ENCODE peak calls at places on chromosomes 2 and 18, in seven cellular contexts. One of them, this sample, is unnamed.
A peak's percentile ranks its signal among the peaks of the same experiment; 100 is the strongest.

GRCh38 chr18:57353940-57354461 is 1.6 kb downstream of the ST8SIA3 start:
- DNase-seq in stimulated activated CD4-positive, alpha-beta T cell treated with anti-CD3 and anti-CD28 coated beads, Interleukin-12 subunit alpha, Interleukin-12 subunit beta, amount 100 ng/mL, for 4 hours: no peak
- DNase-seq in uterus: no peak
- DNase-seq in IMR-90: peak; percentile 17
- DNase-seq in activated CD8-positive, alpha-beta T cell treated with anti-CD3 and anti-CD28 coated beads, Interleukin-2, amount 10 ng/mL, durations not matched to agents 7 days and 5 days: peak; percentile 36
- DNase-seq in hippocampal formation: no peak
- DNase-seq in NCI-H1092 treated with DMSO at 0.1 percent for 48 hours: peak; percentile 92
- DNase-seq in this sample: no peak

GRCh38 chr2:134301099-134301970 is 47.5 kb downstream of the MGAT5 start:
- DNase-seq in stimulated activated CD4-positive, alpha-beta T cell treated with anti-CD3 and anti-CD28 coated beads, Interleukin-12 subunit alpha, Interleukin-12 subunit beta, amount 100 ng/mL, for 4 hours: no peak
- DNase-seq in uterus: no peak
- DNase-seq in IMR-90: peak; percentile 70
- DNase-seq in activated CD8-positive, alpha-beta T cell treated with anti-CD3 and anti-CD28 coated beads, Interleukin-2, amount 10 ng/mL, durations not matched to agents 7 days and 5 days: no peak
- DNase-seq in hippocampal formation: no peak
- DNase-seq in NCI-H1092 treated with DMSO at 0.1 percent for 48 hours: peak; percentile 57
- DNase-seq in this sample: no peak

GRCh38 chr2:180124273-180124881 is 117.3 kb upstream of the CWC22 start:
- DNase-seq in stimulated activated CD4-positive, alpha-beta T cell treated with anti-CD3 and anti-CD28 coated beads, Interleukin-12 subunit alpha, Interleukin-12 subunit beta, amount 100 ng/mL, for 4 hours: no peak
- DNase-seq in uterus: no peak
- DNase-seq in IMR-90: peak; percentile 67
- DNase-seq in activated CD8-positive, alpha-beta T cell treated with anti-CD3 and anti-CD28 coated beads, Interleukin-2, amount 10 ng/mL, durations not matched to agents 7 days and 5 days: no peak
- DNase-seq in hippocampal formation: peak; percentile 62
- DNase-seq in NCI-H1092 treated with DMSO at 0.1 percent for 48 hours: peak; percentile 45
- DNase-seq in this sample: peak; percentile 37

GRCh38 chr2:101307503-101307902 is 998 bp downstream of the RNF149 start:
- DNase-seq in stimulated activated CD4-positive, alpha-beta T cell treated with anti-CD3 and anti-CD28 coated beads, Interleukin-12 subunit alpha, Interleukin-12 subunit beta, amount 100 ng/mL, for 4 hours: no peak
- DNase-seq in uterus: no peak
- DNase-seq in IMR-90: no peak
- DNase-seq in activated CD8-positive, alpha-beta T cell treated with anti-CD3 and anti-CD28 coated beads, Interleukin-2, amount 10 ng/mL, durations not matched to agents 7 days and 5 days: no peak
- DNase-seq in hippocampal formation: no peak
- DNase-seq in NCI-H1092 treated with DMSO at 0.1 percent for 48 hours: no peak
- DNase-seq in this sample: no peak

GRCh38 chr18:64717026-64717425 is 568.1 kb upstream of the LINC00305 start:
- DNase-seq in stimulated activated CD4-positive, alpha-beta T cell treated with anti-CD3 and anti-CD28 coated beads, Interleukin-12 subunit alpha, Interleukin-12 subunit beta, amount 100 ng/mL, for 4 hours: no peak
- DNase-seq in uterus: no peak
- DNase-seq in IMR-90: no peak
- DNase-seq in activated CD8-positive, alpha-beta T cell treated with anti-CD3 and anti-CD28 coated beads, Interleukin-2, amount 10 ng/mL, durations not matched to agents 7 days and 5 days: no peak
- DNase-seq in hippocampal formation: no peak
- DNase-seq in NCI-H1092 treated with DMSO at 0.1 percent for 48 hours: no peak
- DNase-seq in this sample: no peak

GRCh38 chr2:196204991-196205766 is 33.8 kb upstream of the STK17B start:
- DNase-seq in stimulated activated CD4-positive, alpha-beta T cell treated with anti-CD3 and anti-CD28 coated beads, Interleukin-12 subunit alpha, Interleukin-12 subunit beta, amount 100 ng/mL, for 4 hours: no peak
- DNase-seq in uterus: no peak
- DNase-seq in IMR-90: no peak
- DNase-seq in activated CD8-positive, alpha-beta T cell treated with anti-CD3 and anti-CD28 coated beads, Interleukin-2, amount 10 ng/mL, durations not matched to agents 7 days and 5 days: no peak
- DNase-seq in hippocampal formation: no peak
- DNase-seq in NCI-H1092 treated with DMSO at 0.1 percent for 48 hours: no peak
- DNase-seq in this sample: no peak

GRCh38 chr2:101776172-101777043 is 78.9 kb downstream of the MAP4K4 start:
- DNase-seq in stimulated activated CD4-positive, alpha-beta T cell treated with anti-CD3 and anti-CD28 coated beads, Interleukin-12 subunit alpha, Interleukin-12 subunit beta, amount 100 ng/mL, for 4 hours: no peak
- DNase-seq in uterus: no peak
- DNase-seq in IMR-90: no peak
- DNase-seq in activated CD8-positive, alpha-beta T cell treated with anti-CD3 and anti-CD28 coated beads, Interleukin-2, amount 10 ng/mL, durations not matched to agents 7 days and 5 days: no peak
- DNase-seq in hippocampal formation: no peak
- DNase-seq in NCI-H1092 treated with DMSO at 0.1 percent for 48 hours: no peak
- DNase-seq in this sample: no peak

GRCh38 chr2:122815120-122815519 is 1059.7 kb downstream of the TSN start:
- DNase-seq in stimulated activated CD4-positive, alpha-beta T cell treated with anti-CD3 and anti-CD28 coated beads, Interleukin-12 subunit alpha, Interleukin-12 subunit beta, amount 100 ng/mL, for 4 hours: no peak
- DNase-seq in uterus: no peak
- DNase-seq in IMR-90: no peak
- DNase-seq in activated CD8-positive, alpha-beta T cell treated with anti-CD3 and anti-CD28 coated beads, Interleukin-2, amount 10 ng/mL, durations not matched to agents 7 days and 5 days: no peak
- DNase-seq in hippocampal formation: no peak
- DNase-seq in NCI-H1092 treated with DMSO at 0.1 percent for 48 hours: no peak
- DNase-seq in this sample: no peak

GRCh38 chr2:202009563-202009962 is 24.1 kb upstream of the FZD7 start:
- DNase-seq in stimulated activated CD4-positive, alpha-beta T cell treated with anti-CD3 and anti-CD28 coated beads, Interleukin-12 subunit alpha, Interleukin-12 subunit beta, amount 100 ng/mL, for 4 hours: no peak
- DNase-seq in uterus: no peak
- DNase-seq in IMR-90: no peak
- DNase-seq in activated CD8-positive, alpha-beta T cell treated with anti-CD3 and anti-CD28 coated beads, Interleukin-2, amount 10 ng/mL, durations not matched to agents 7 days and 5 days: no peak
- DNase-seq in hippocampal formation: no peak
- DNase-seq in NCI-H1092 treated with DMSO at 0.1 percent for 48 hours: no peak
- DNase-seq in this sample: no peak

GRCh38 chr2:239114119-239114581 is 266.3 kb downstream of the TWIST2 start:
- DNase-seq in stimulated activated CD4-positive, alpha-beta T cell treated with anti-CD3 and anti-CD28 coated beads, Interleukin-12 subunit alpha, Interleukin-12 subunit beta, amount 100 ng/mL, for 4 hours: no peak
- DNase-seq in uterus: no peak
- DNase-seq in IMR-90: peak; percentile 35
- DNase-seq in activated CD8-positive, alpha-beta T cell treated with anti-CD3 and anti-CD28 coated beads, Interleukin-2, amount 10 ng/mL, durations not matched to agents 7 days and 5 days: no peak
- DNase-seq in hippocampal formation: no peak
- DNase-seq in NCI-H1092 treated with DMSO at 0.1 percent for 48 hours: no peak
- DNase-seq in this sample: no peak

GRCh38 chr2:217482343-217482742 is 520.5 kb downstream of the TNS1 start:
- DNase-seq in stimulated activated CD4-positive, alpha-beta T cell treated with anti-CD3 and anti-CD28 coated beads, Interleukin-12 subunit alpha, Interleukin-12 subunit beta, amount 100 ng/mL, for 4 hours: no peak
- DNase-seq in uterus: no peak
- DNase-seq in IMR-90: no peak
- DNase-seq in activated CD8-positive, alpha-beta T cell treated with anti-CD3 and anti-CD28 coated beads, Interleukin-2, amount 10 ng/mL, durations not matched to agents 7 days and 5 days: no peak
- DNase-seq in hippocampal formation: no peak
- DNase-seq in NCI-H1092 treated with DMSO at 0.1 percent for 48 hours: no peak
- DNase-seq in this sample: no peak

GRCh38 chr2:95333888-95334338 is 36.8 kb downstream of the KCNIP3 start:
- DNase-seq in stimulated activated CD4-positive, alpha-beta T cell treated with anti-CD3 and anti-CD28 coated beads, Interleukin-12 subunit alpha, Interleukin-12 subunit beta, amount 100 ng/mL, for 4 hours: no peak
- DNase-seq in uterus: peak; percentile 73
- DNase-seq in IMR-90: peak; percentile 97
- DNase-seq in activated CD8-positive, alpha-beta T cell treated with anti-CD3 and anti-CD28 coated beads, Interleukin-2, amount 10 ng/mL, durations not matched to agents 7 days and 5 days: no peak
- DNase-seq in hippocampal formation: no peak
- DNase-seq in NCI-H1092 treated with DMSO at 0.1 percent for 48 hours: no peak
- DNase-seq in this sample: no peak

GRCh38 chr2:130864830-130865229 is 28.1 kb downstream of the ARHGEF4 start:
- DNase-seq in stimulated activated CD4-positive, alpha-beta T cell treated with anti-CD3 and anti-CD28 coated beads, Interleukin-12 subunit alpha, Interleukin-12 subunit beta, amount 100 ng/mL, for 4 hours: no peak
- DNase-seq in uterus: no peak
- DNase-seq in IMR-90: peak; percentile 78
- DNase-seq in activated CD8-positive, alpha-beta T cell treated with anti-CD3 and anti-CD28 coated beads, Interleukin-2, amount 10 ng/mL, durations not matched to agents 7 days and 5 days: no peak
- DNase-seq in hippocampal formation: no peak
- DNase-seq in NCI-H1092 treated with DMSO at 0.1 percent for 48 hours: peak; percentile 75
- DNase-seq in this sample: no peak

GRCh38 chr2:177724398-177725287 is 332.1 kb downstream of the AGPS start:
- DNase-seq in stimulated activated CD4-positive, alpha-beta T cell treated with anti-CD3 and anti-CD28 coated beads, Interleukin-12 subunit alpha, Interleukin-12 subunit beta, amount 100 ng/mL, for 4 hours: peak; percentile 16
- DNase-seq in uterus: peak; percentile 61
- DNase-seq in IMR-90: peak; percentile 42
- DNase-seq in activated CD8-positive, alpha-beta T cell treated with anti-CD3 and anti-CD28 coated beads, Interleukin-2, amount 10 ng/mL, durations not matched to agents 7 days and 5 days: peak; percentile 61
- DNase-seq in hippocampal formation: peak; percentile 56
- DNase-seq in NCI-H1092 treated with DMSO at 0.1 percent for 48 hours: peak; percentile 34
- DNase-seq in this sample: peak; percentile 23

GRCh38 chr2:232931636-232932035 is 61.6 kb downstream of the SNORC start:
- DNase-seq in stimulated activated CD4-positive, alpha-beta T cell treated with anti-CD3 and anti-CD28 coated beads, Interleukin-12 subunit alpha, Interleukin-12 subunit beta, amount 100 ng/mL, for 4 hours: no peak
- DNase-seq in uterus: no peak
- DNase-seq in IMR-90: no peak
- DNase-seq in activated CD8-positive, alpha-beta T cell treated with anti-CD3 and anti-CD28 coated beads, Interleukin-2, amount 10 ng/mL, durations not matched to agents 7 days and 5 days: no peak
- DNase-seq in hippocampal formation: no peak
- DNase-seq in NCI-H1092 treated with DMSO at 0.1 percent for 48 hours: no peak
- DNase-seq in this sample: no peak

GRCh38 chr2:45014016-45014702 is 4.9 kb upstream of the SIX2 start:
- DNase-seq in stimulated activated CD4-positive, alpha-beta T cell treated with anti-CD3 and anti-CD28 coated beads, Interleukin-12 subunit alpha, Interleukin-12 subunit beta, amount 100 ng/mL, for 4 hours: no peak
- DNase-seq in uterus: peak; percentile 31
- DNase-seq in IMR-90: no peak
- DNase-seq in activated CD8-positive, alpha-beta T cell treated with anti-CD3 and anti-CD28 coated beads, Interleukin-2, amount 10 ng/mL, durations not matched to agents 7 days and 5 days: no peak
- DNase-seq in hippocampal formation: no peak
- DNase-seq in NCI-H1092 treated with DMSO at 0.1 percent for 48 hours: no peak
- DNase-seq in this sample: no peak

GRCh38 chr18:49024808-49025361 is 74.1 kb upstream of the SMAD7 start:
- DNase-seq in stimulated activated CD4-positive, alpha-beta T cell treated with anti-CD3 and anti-CD28 coated beads, Interleukin-12 subunit alpha, Interleukin-12 subunit beta, amount 100 ng/mL, for 4 hours: no peak
- DNase-seq in uterus: no peak
- DNase-seq in IMR-90: no peak
- DNase-seq in activated CD8-positive, alpha-beta T cell treated with anti-CD3 and anti-CD28 coated beads, Interleukin-2, amount 10 ng/mL, durations not matched to agents 7 days and 5 days: no peak
- DNase-seq in hippocampal formation: no peak
- DNase-seq in NCI-H1092 treated with DMSO at 0.1 percent for 48 hours: no peak
- DNase-seq in this sample: no peak

GRCh38 chr2:188598551-188598950 is 306.9 kb downstream of the GULP1 start:
- DNase-seq in stimulated activated CD4-positive, alpha-beta T cell treated with anti-CD3 and anti-CD28 coated beads, Interleukin-12 subunit alpha, Interleukin-12 subunit beta, amount 100 ng/mL, for 4 hours: no peak
- DNase-seq in uterus: peak; percentile 31
- DNase-seq in IMR-90: no peak
- DNase-seq in activated CD8-positive, alpha-beta T cell treated with anti-CD3 and anti-CD28 coated beads, Interleukin-2, amount 10 ng/mL, durations not matched to agents 7 days and 5 days: no peak
- DNase-seq in hippocampal formation: no peak
- DNase-seq in NCI-H1092 treated with DMSO at 0.1 percent for 48 hours: no peak
- DNase-seq in this sample: no peak

GRCh38 chr2:186129767-186130581 is 356.1 kb upstream of the ZC3H15 start:
- DNase-seq in stimulated activated CD4-positive, alpha-beta T cell treated with anti-CD3 and anti-CD28 coated beads, Interleukin-12 subunit alpha, Interleukin-12 subunit beta, amount 100 ng/mL, for 4 hours: no peak
- DNase-seq in uterus: no peak
- DNase-seq in IMR-90: peak; percentile 40
- DNase-seq in activated CD8-positive, alpha-beta T cell treated with anti-CD3 and anti-CD28 coated beads, Interleukin-2, amount 10 ng/mL, durations not matched to agents 7 days and 5 days: no peak
- DNase-seq in hippocampal formation: no peak
- DNase-seq in NCI-H1092 treated with DMSO at 0.1 percent for 48 hours: peak; percentile 59
- DNase-seq in this sample: no peak

GRCh38 chr2:44949329-44950151 is 8.0 kb downstream of the SIX3 start:
- DNase-seq in stimulated activated CD4-positive, alpha-beta T cell treated with anti-CD3 and anti-CD28 coated beads, Interleukin-12 subunit alpha, Interleukin-12 subunit beta, amount 100 ng/mL, for 4 hours: no peak
- DNase-seq in uterus: no peak
- DNase-seq in IMR-90: peak; percentile 12
- DNase-seq in activated CD8-positive, alpha-beta T cell treated with anti-CD3 and anti-CD28 coated beads, Interleukin-2, amount 10 ng/mL, durations not matched to agents 7 days and 5 days: no peak
- DNase-seq in hippocampal formation: peak; percentile 35
- DNase-seq in NCI-H1092 treated with DMSO at 0.1 percent for 48 hours: no peak
- DNase-seq in this sample: no peak

This sample was measured in naive B cell.